ENCODE peak calls at places on chromosomes 12 and 14, in nine cellular contexts. R is HepG2; C is WTC11; Q is ascending aorta; G is cardiac fibroblast; J is spleen; M is CD8-positive, alpha-beta memory T cell; E is amygdala; I is ACHN. N is an unnamed sample.

GRCh38 chr12:53733051-53733812 is 6.0 kb upstream of the CALCOCO1 start:
- DNase-seq in E (no peak), G (no peak), R (no peak), C (no peak), I (no peak), M (no peak), Q (no peak), J (no peak), N (no peak)

GRCh38 chr14:77790566-77791224 is 9.2 kb upstream of the ADCK1 start:
- DNase-seq in G (no peak), M (no peak), I (no peak), E (no peak), R (no peak), J (peak), C (no peak), Q (no peak), N (no peak)

GRCh38 chr14:83294941-83295340 is 1761.3 kb upstream of the SEL1L start:
- DNase-seq in I (peak), G (peak), Q (no peak), J (no peak), C (no peak), R (no peak), E (no peak), M (no peak), N (no peak)

GRCh38 chr12:24036438-24037204 is 87.2 kb upstream of the SOX5 start:
- DNase-seq in Q (no peak), G (no peak), J (no peak), I (no peak), E (no peak), C (no peak), M (no peak), R (no peak), N (no peak)

GRCh38 chr14:70624972-70625371 is 16.7 kb upstream of the TTC9 start:
- DNase-seq in G (no peak), E (no peak), J (no peak), M (no peak), Q (no peak), C (no peak), I (no peak), R (no peak), N (no peak)

GRCh38 chr14:106681161-106681955 is 1155.0 kb downstream of the TMEM121 start:
- DNase-seq in C (no peak), R (no peak), M (no peak), G (no peak), J (no peak), E (no peak), I (no peak), Q (no peak), N (no peak)

GRCh38 chr12:101877816-101878811 is 734 bp downstream of the DRAM1 start:
- DNase-seq in E (no peak), C (no peak), J (no peak), R (peak), M (no peak), I (peak), Q (no peak), G (peak), N (peak)

GRCh38 chr12:13179159-13180074 is 17.1 kb upstream of the EMP1 start:
- DNase-seq in Q (no peak), G (peak), M (peak), C (peak), E (no peak), R (no peak), J (peak), I (peak), N (no peak)

GRCh38 chr14:45091696-45092095 is 7.8 kb downstream of the PRPF39 start:
- DNase-seq in C (no peak), M (no peak), Q (no peak), G (peak), I (no peak), R (no peak), E (no peak), J (no peak), N (no peak)

GRCh38 chr12:2008677-2009076 is 4.4 kb upstream of the DCP1B start:
- DNase-seq in G (no peak), C (no peak), J (no peak), E (no peak), Q (no peak), I (no peak), M (no peak), R (no peak), N (no peak)

GRCh38 chr12:57470286-57470969 is 9.2 kb downstream of the ARHGAP9 start:
- DNase-seq in Q (no peak), I (no peak), C (no peak), G (no peak), J (peak), E (no peak), R (no peak), M (no peak), N (no peak)

GRCh38 chr12:124605869-124606774 is 38.7 kb upstream of the NCOR2 start:
- DNase-seq in J (no peak), C (no peak), G (no peak), M (no peak), E (no peak), Q (no peak), I (no peak), R (no peak), N (no peak)

GRCh38 chr14:101325319-101325718 is 236.0 kb upstream of the DIO3 start:
- DNase-seq in R (no peak), C (no peak), J (no peak), Q (no peak), M (no peak), G (no peak), E (no peak), I (no peak), N (no peak)

GRCh38 chr12:106163712-106164111 is 25.0 kb upstream of the NUAK1 start:
- DNase-seq in R (no peak), Q (no peak), M (no peak), J (no peak), C (no peak), E (no peak), I (no peak), G (no peak), N (no peak)

GRCh38 chr12:88639361-88639760 is 59.1 kb upstream of the KITLG start:
- DNase-seq in M (no peak), J (no peak), Q (no peak), I (no peak), E (no peak), R (no peak), C (no peak), G (no peak), N (no peak)

GRCh38 chr14:76904100-76904739 is 78.0 kb downstream of the LRRC74A start:
- DNase-seq in G (peak), E (no peak), I (peak), Q (no peak), M (no peak), R (no peak), C (no peak), J (no peak), N (no peak)

GRCh38 chr14:51859136-51859535 is 1.3 kb upstream of the GNG2 start:
- DNase-seq in J (no peak), R (no peak), Q (no peak), E (no peak), C (no peak), I (no peak), M (no peak), G (no peak), N (no peak)

GRCh38 chr12:122980192-122981035 is at the start of gene ARL6IP4:
- DNase-seq in G (peak), M (peak), J (peak), R (no peak), Q (no peak), C (peak), I (peak), E (no peak), N (peak)

GRCh38 chr14:92638904-92639303 is 109.5 kb downstream of the LGMN start:
- DNase-seq in G (peak), I (no peak), J (peak), E (no peak), R (no peak), M (no peak), C (no peak), Q (no peak), N (no peak)

GRCh38 chr14:72611956-72612500 is 281.9 kb downstream of the DPF3 start:
- DNase-seq in J (no peak), C (no peak), G (no peak), Q (no peak), M (no peak), R (no peak), I (no peak), E (no peak), N (no peak)

GRCh38 chr14:86943391-86944365 is 1049.3 kb downstream of the GALC start:
- DNase-seq in G (no peak), C (no peak), I (no peak), M (no peak), E (no peak), Q (no peak), J (no peak), R (no peak), N (no peak)

GRCh38 chr14:100381386-100382105 is 58.4 kb downstream of the SLC25A47 start:
- DNase-seq in C (no peak), E (no peak), R (no peak), G (no peak), J (no peak), Q (no peak), I (no peak), M (no peak), N (no peak)

GRCh38 chr12:22066235-22066765 is 20.3 kb downstream of the CMAS start:
- DNase-seq in Q (no peak), E (no peak), R (no peak), C (no peak), I (no peak), G (no peak), M (no peak), J (no peak), N (no peak)

GRCh38 chr12:59115526-59115925 is 195.2 kb upstream of the LRIG3 start:
- DNase-seq in R (no peak), J (no peak), E (no peak), C (no peak), I (no peak), Q (no peak), G (no peak), M (no peak), N (no peak)

GRCh38 chr12:27277846-27278260 is 33.8 kb downstream of the STK38L start:
- DNase-seq in J (no peak), Q (no peak), C (no peak), G (peak), E (no peak), R (peak), I (peak), M (no peak), N (peak)

GRCh38 chr14:89491701-89492381 is 74.8 kb upstream of the FOXN3 start:
- DNase-seq in R (peak), C (no peak), G (peak), Q (no peak), E (no peak), J (no peak), I (no peak), M (no peak), N (no peak)

GRCh38 chr14:68248481-68249255 is 429.1 kb downstream of the RAD51B start:
- DNase-seq in M (no peak), Q (no peak), E (no peak), R (peak), C (no peak), J (peak), G (peak), I (peak), N (peak)

GRCh38 chr14:90355540-90356518 is 24.1 kb upstream of the NRDE2 start:
- DNase-seq in M (no peak), I (no peak), G (no peak), E (no peak), J (no peak), R (peak), C (no peak), Q (no peak), N (no peak)

GRCh38 chr12:114285554-114285953 is 120.4 kb downstream of the TBX5 start:
- DNase-seq in R (no peak), M (no peak), I (no peak), Q (no peak), G (no peak), E (no peak), J (no peak), C (no peak), N (no peak)

GRCh38 chr12:113129664-113130456 is 5.7 kb downstream of the RASAL1 start:
- DNase-seq in J (peak), Q (no peak), G (no peak), C (no peak), E (no peak), I (no peak), R (no peak), M (no peak), N (no peak)